ENCODE peak calls at places on chromosomes 11 and 22, in six cellular contexts. D is kidney, F is mucosa of descending colon, A is foreskin fibroblast, P is fibroblast of mammary gland, V is K562. H is an unnamed sample.

GRCh38 chr11:78037056-78037455 is 14.0 kb upstream of the KCTD14 start:
- DNase-seq in D (no peak), F (peak), A (no peak), P (no peak), V (no peak), H (no peak)

GRCh38 chr11:7278314-7278917 is 26.7 kb downstream of the SYT9 start:
- DNase-seq in D (no peak), F (no peak), A (peak), P (peak), V (peak), H (peak)

GRCh38 chr11:103878646-103879045 is 157.8 kb upstream of the DDI1 start:
- DNase-seq in D (no peak), F (no peak), A (no peak), P (peak), V (no peak), H (no peak)

GRCh38 chr11:28860898-28861297 is 752.7 kb downstream of the METTL15 start:
- DNase-seq in D (no peak), F (no peak), A (peak), P (peak), V (no peak), H (peak)

GRCh38 chr11:102830328-102830727 is 13.1 kb downstream of the MMP3 start:
- DNase-seq in D (no peak), F (no peak), A (peak), P (peak), V (no peak), H (peak)

GRCh38 chr22:50048836-50049235 is 9.3 kb downstream of the TTLL8 start:
- DNase-seq in D (peak), F (peak), A (no peak), P (no peak), V (no peak), H (no peak)

GRCh38 chr22:42073568-42074152 is 388 bp upstream of the PHETA2 start:
- DNase-seq in D (no peak), F (no peak), A (no peak), P (no peak), V (no peak), H (no peak)

GRCh38 chr11:65867284-65868071 is 5.1 kb downstream of the EFEMP2 start:
- DNase-seq in D (no peak), F (no peak), A (no peak), P (no peak), V (no peak), H (no peak)

GRCh38 chr11:95652002-95652472 is 137.5 kb downstream of the FAM76B start:
- DNase-seq in D (no peak), F (no peak), A (peak), P (peak), V (no peak), H (no peak)

GRCh38 chr22:28000361-28000760 is 81.3 kb upstream of the PITPNB start:
- DNase-seq in D (peak), F (no peak), A (no peak), P (no peak), V (no peak), H (no peak)

GRCh38 chr11:20634044-20634443 is 34.6 kb downstream of the SLC6A5 start:
- DNase-seq in D (no peak), F (no peak), A (no peak), P (no peak), V (no peak), H (no peak)

GRCh38 chr11:104534268-104534667 is 364.0 kb downstream of the CASP12 start:
- DNase-seq in D (no peak), F (no peak), A (peak), P (peak), V (no peak), H (peak)

GRCh38 chr22:37752189-37753061 is 55.3 kb upstream of the GCAT start:
- DNase-seq in D (peak), F (peak), A (peak), P (peak), V (no peak), H (peak)

GRCh38 chr11:57763568-57763967 is 2.0 kb downstream of the CTNND1 start:
- DNase-seq in D (no peak), F (no peak), A (no peak), P (peak), V (peak), H (peak)

GRCh38 chr11:75635009-75635909 is 33.6 kb downstream of the MAP6 start:
- DNase-seq in D (peak), F (no peak), A (peak), P (peak), V (no peak), H (peak)

GRCh38 chr11:17683378-17684161 is 35.8 kb upstream of the MYOD1 start:
- DNase-seq in D (no peak), F (no peak), A (peak), P (peak), V (no peak), H (peak)

GRCh38 chr22:42444060-42444904 is 12.1 kb upstream of the NFAM1 start:
- DNase-seq in D (peak), F (peak), A (peak), P (peak), V (peak), H (peak)

DNA sequence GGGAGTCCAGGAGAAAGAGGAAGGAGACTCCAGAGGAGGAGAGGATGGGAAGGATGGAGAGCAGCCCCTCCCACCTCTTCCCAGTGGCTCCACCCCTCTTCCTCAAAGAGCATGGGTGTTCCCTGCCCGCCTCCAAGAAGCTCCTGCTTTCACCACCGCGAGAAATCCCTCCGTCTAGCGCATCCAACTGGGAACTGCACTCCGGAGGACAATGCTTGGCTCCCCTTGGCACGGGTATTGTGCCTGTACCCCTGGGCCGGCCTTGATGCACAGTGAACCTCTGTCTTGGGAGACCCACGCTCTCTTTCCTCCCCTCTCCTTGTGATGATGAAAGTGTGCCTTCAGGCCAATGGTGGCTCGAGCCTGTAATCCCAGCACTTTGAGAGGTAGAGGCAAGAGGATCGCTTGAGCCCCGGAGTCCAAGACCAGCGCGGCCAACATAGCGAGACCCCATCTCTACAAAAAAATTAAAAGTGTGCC is 14.9 kb upstream of the ADA2 start:
- DNase-seq in D (peak), F (no peak), A (no peak), P (peak), V (peak), H (no peak)
- TF ChIP-seq CTCF in D (no peak), F (no peak), A (no peak), P (no peak), V (no peak), H (no peak)

GRCh38 chr11:105611414-105611813 is 1.5 kb downstream of the GRIA4 start:
- DNase-seq in D (no peak), F (no peak), A (no peak), P (no peak), V (no peak), H (no peak)

GRCh38 chr11:105611837-105612480 is 2.1 kb downstream of the GRIA4 start:
- DNase-seq in D (no peak), F (no peak), A (no peak), P (no peak), V (no peak), H (no peak)

GRCh38 chr11:105609341-105609781 is 512 bp upstream of the GRIA4 start:
- DNase-seq in D (no peak), F (no peak), A (no peak), P (peak), V (peak), H (no peak)

GRCh38 chr11:105609832-105610781 is at the start of gene GRIA4:
- DNase-seq in D (peak), F (peak), A (peak), P (peak), V (no peak), H (peak)

GRCh38 chr11:105610796-105611361 is 1.0 kb downstream of the GRIA4 start:
- DNase-seq in D (no peak), F (no peak), A (no peak), P (no peak), V (no peak), H (no peak)
- H3K4me3 ChIP-seq in D (peak), F (no peak), A (peak), P (peak), V (no peak), H (peak)

GRCh38 chr11:2445107-2445947 is 519 bp downstream of the KCNQ1 start:
- DNase-seq in D (peak), F (peak), A (no peak), P (no peak), V (no peak), H (no peak)
- TF ChIP-seq CTCF in D (no peak), F (no peak), A (no peak), P (no peak), V (no peak), H (no peak)

DNA sequence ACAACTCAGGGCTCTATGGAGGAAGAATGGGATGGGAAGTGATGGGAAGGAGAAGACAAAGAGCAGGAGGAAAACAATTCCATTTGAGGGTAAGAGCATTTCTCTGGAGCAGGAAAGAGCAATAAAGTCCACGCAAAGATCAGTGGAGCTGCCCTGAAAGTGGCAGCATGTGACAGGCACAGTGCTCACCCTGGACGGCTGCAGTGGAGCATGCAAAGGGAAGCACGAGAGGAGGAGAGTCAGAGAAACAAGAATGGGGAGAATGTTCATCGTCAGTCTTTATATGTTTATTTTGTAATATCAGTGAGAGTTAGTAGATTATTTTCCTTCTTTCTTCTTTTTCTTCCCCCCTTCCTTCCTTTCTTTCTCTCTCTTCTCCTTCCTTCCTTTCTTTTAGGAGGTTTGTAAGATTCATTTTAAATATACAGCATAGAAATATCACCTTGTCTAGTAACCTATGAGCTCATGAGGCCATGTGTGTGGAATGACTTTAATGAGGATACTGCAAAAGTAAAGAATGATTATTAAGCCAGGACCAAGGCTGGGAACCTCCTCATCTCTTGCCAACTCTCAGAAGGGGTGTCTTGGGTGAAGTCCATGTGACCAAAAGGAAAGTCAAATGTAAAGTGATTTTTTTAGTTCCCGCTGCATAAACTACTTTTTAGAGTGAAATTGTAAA is 321.1 kb downstream of the AASDHPPT start:
- DNase-seq in D (no peak), F (no peak), A (peak), P (no peak), V (no peak), H (peak)
- H3K4me3 ChIP-seq in D (no peak), F (no peak), A (no peak), P (no peak), V (no peak), H (no peak)

GRCh38 chr11:64305691-64306562 is 603 bp downstream of the ESRRA start:
- DNase-seq in D (peak), F (peak), A (no peak), P (no peak), V (peak), H (no peak)

GRCh38 chr11:64306563-64306875 is 1.2 kb downstream of the ESRRA start:
- DNase-seq in D (no peak), F (no peak), A (no peak), P (no peak), V (no peak), H (no peak)

GRCh38 chr11:64305075-64305690 is at the start of gene ESRRA:
- DNase-seq in D (peak), F (peak), A (peak), P (peak), V (peak), H (peak)

GRCh38 chr11:64304316-64305072 is 830 bp upstream of the ESRRA start:
- DNase-seq in D (peak), F (peak), A (peak), P (peak), V (peak), H (peak)

GRCh38 chr11:64306876-64307622 is 1.7 kb downstream of the ESRRA start:
- DNase-seq in D (peak), F (peak), A (no peak), P (no peak), V (peak), H (no peak)
- TF ChIP-seq CTCF in D (no peak), F (no peak), A (no peak), P (no peak), V (no peak), H (no peak)

H was measured in fibroblast of the aortic adventitia.